ENCODE peak calls at places on chromosomes 4 and X, in five cellular contexts. U is cardiac muscle cell, F is DND-41, H is AG04449, Q is A673. V is an unnamed sample.

GRCh38 chr4:184344899-184345572 is 127.4 kb upstream of the ENPP6 start:
- DNase-seq in Q (no peak), U (no peak), F (no peak), H (no peak), V (no peak)

GRCh38 chr4:66972087-66972486 is 573.2 kb downstream of the CENPC start:
- DNase-seq in U (no peak), Q (no peak), H (no peak), F (no peak), V (no peak)

GRCh38 chr4:134027931-134028330 is 173.7 kb downstream of the PABPC4L start:
- DNase-seq in U (peak; percentile 89), Q (peak; percentile 14), F (no peak), H (no peak), V (peak; percentile 96)

GRCh38 chrX:33273521-33273920 is 62.2 kb upstream of the DMD start:
- DNase-seq in H (no peak), F (no peak), U (no peak), Q (no peak), V (no peak)

GRCh38 chr4:173130671-173131070 is 37.9 kb upstream of the GALNT7 start:
- DNase-seq in H (no peak), Q (no peak), U (no peak), F (no peak), V (no peak)

GRCh38 chr4:37073226-37073840 is 171.2 kb upstream of the NWD2 start:
- DNase-seq in Q (peak; percentile 0), F (peak; percentile 33), H (no peak), U (no peak), V (no peak)

GRCh38 chrX:123215397-123216089 is 31.5 kb downstream of the GRIA3 start:
- DNase-seq in Q (peak; percentile 4), U (no peak), F (no peak), H (no peak), V (no peak)

GRCh38 chr4:11814758-11815157 is 386.1 kb upstream of the HS3ST1 start:
- DNase-seq in U (peak; percentile 86), Q (no peak), F (no peak), H (no peak), V (no peak)

GRCh38 chr4:31234494-31234893 is 514.3 kb downstream of the PCDH7 start:
- DNase-seq in Q (no peak), F (no peak), H (no peak), U (no peak), V (no peak)

GRCh38 chr4:88335092-88335665 is 43.5 kb upstream of the HERC6 start:
- DNase-seq in Q (no peak), U (peak; percentile 9), H (no peak), F (no peak), V (no peak)

GRCh38 chr4:162645381-162645780 is 481.6 kb upstream of the FSTL5 start:
- DNase-seq in Q (no peak), F (no peak), H (no peak), U (peak; percentile 41), V (peak; percentile 2)

GRCh38 chr4:81427605-81427922 is 44.1 kb downstream of the RASGEF1B start:
- DNase-seq in Q (no peak), H (no peak), F (no peak), U (peak; percentile 9), V (no peak)

GRCh38 chr4:123547167-123547817 is 150.7 kb downstream of the SPRY1 start:
- DNase-seq in U (no peak), F (no peak), H (no peak), Q (no peak), V (no peak)

GRCh38 chr4:7973545-7973981 is 33.9 kb upstream of the AFAP1 start:
- DNase-seq in Q (no peak), F (no peak), H (no peak), U (peak; percentile 52), V (peak; percentile 46)

GRCh38 chr4:62256469-62256868 is 1056.3 kb downstream of the ADGRL3 start:
- DNase-seq in F (no peak), U (no peak), Q (no peak), H (no peak), V (no peak)

GRCh38 chrX:103687073-103687695 is 685 bp upstream of the MORF4L2 start:
- DNase-seq in U (peak; percentile 88), H (peak; percentile 29), F (peak; percentile 84), Q (peak; percentile 82), V (no peak)

GRCh38 chr4:55941881-55942280 is 6.9 kb upstream of the CEP135 start:
- DNase-seq in Q (no peak), U (no peak), H (no peak), F (no peak), V (no peak)

GRCh38 chr4:146643812-146644401 is 5.2 kb downstream of the POU4F2 start:
- DNase-seq in F (no peak), H (no peak), Q (peak; percentile 48), U (peak; percentile 49), V (no peak)

GRCh38 chr4:137608085-137608484 is 75.8 kb upstream of the PCDH18 start:
- DNase-seq in U (no peak), F (no peak), H (no peak), Q (no peak), V (no peak)

GRCh38 chr4:78168029-78168428 is 110.9 kb downstream of the FRAS1 start:
- DNase-seq in U (no peak), Q (no peak), F (no peak), H (no peak), V (no peak)

GRCh38 chr4:183098080-183098722 is 856 bp upstream of the WWC2 start:
- DNase-seq in Q (no peak), F (no peak), H (no peak), U (peak; percentile 81), V (no peak)

GRCh38 chr4:110371016-110371795 is 104.7 kb upstream of the ENPEP start:
- DNase-seq in H (no peak), F (no peak), U (no peak), Q (peak; percentile 32), V (peak; percentile 96)

GRCh38 chr4:165524532-165525190 is 145.9 kb downstream of the CPE start:
- DNase-seq in Q (no peak), F (no peak), U (peak; percentile 97), H (no peak), V (no peak)

GRCh38 chr4:31045724-31046318 is 325.7 kb downstream of the PCDH7 start:
- DNase-seq in Q (peak; percentile 50), H (no peak), F (no peak), U (peak; percentile 33), V (no peak)

GRCh38 chr4:40918330-40918729 is 168.6 kb downstream of the NSUN7 start:
- DNase-seq in U (peak; percentile 92), Q (peak; percentile 92), F (no peak), H (peak; percentile 56), V (no peak)

GRCh38 chr4:139763668-139764067 is 98.0 kb downstream of the MGST2 start:
- DNase-seq in F (no peak), U (no peak), H (no peak), Q (peak; percentile 20), V (no peak)

GRCh38 chrX:8629871-8630270 is 102.1 kb downstream of the ANOS1 start:
- DNase-seq in Q (no peak), U (peak; percentile 48), H (no peak), F (no peak), V (no peak)

GRCh38 chrX:7698248-7698647 is 144.7 kb upstream of the VCX start:
- DNase-seq in Q (no peak), U (no peak), H (no peak), F (no peak), V (no peak)

GRCh38 chrX:8043121-8043520 is 115.9 kb upstream of the PNPLA4 start:
- DNase-seq in U (no peak), Q (no peak), H (no peak), F (no peak), V (no peak)

GRCh38 chr4:177484613-177485021 is 42.4 kb upstream of the AGA start:
- DNase-seq in F (no peak), H (peak; percentile 67), U (peak; percentile 85), Q (no peak), V (peak; percentile 99)

GRCh38 chr4:125321709-125322362 is 7.1 kb downstream of the FAT4 start:
- DNase-seq in Q (peak; percentile 76), H (no peak), U (peak; percentile 58), F (no peak), V (no peak)

GRCh38 chr4:127309360-127310095 is 323.2 kb upstream of the INTU start:
- DNase-seq in F (no peak), U (no peak), Q (peak; percentile 2), H (no peak), V (peak; percentile 19)

GRCh38 chr4:25842229-25842840 is 20.5 kb downstream of the SEL1L3 start:
- DNase-seq in U (no peak), F (no peak), H (no peak), Q (no peak), V (no peak)

DNA sequence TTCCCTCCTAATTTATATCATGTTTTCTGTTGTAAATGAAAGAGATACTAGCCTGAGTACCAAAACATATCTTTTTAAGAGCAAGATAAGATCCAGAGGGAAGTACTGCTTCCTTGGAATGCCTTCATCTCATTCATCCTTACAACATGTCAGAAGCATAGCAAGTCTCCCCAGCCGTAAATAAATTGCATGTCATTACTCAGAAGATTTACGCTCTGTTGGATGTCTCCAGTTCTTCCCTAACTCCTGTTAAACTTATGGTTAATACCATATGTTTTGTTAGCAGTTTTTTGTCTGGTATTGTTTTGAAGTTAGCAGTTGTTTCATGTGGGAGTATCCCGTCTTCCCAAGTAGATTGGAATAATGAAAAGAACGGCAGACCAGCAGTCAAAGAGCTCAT is 7.5 kb upstream of the GPC3 start:
- DNase-seq in Q (no peak), H (no peak), F (no peak), U (no peak), V (no peak)
- H3K4me3 ChIP-seq in Q (no peak overlapping the region), H (no peak overlapping the region), F (no peak overlapping the region), U (no peak overlapping the region), V (no peak overlapping the region)

DNA sequence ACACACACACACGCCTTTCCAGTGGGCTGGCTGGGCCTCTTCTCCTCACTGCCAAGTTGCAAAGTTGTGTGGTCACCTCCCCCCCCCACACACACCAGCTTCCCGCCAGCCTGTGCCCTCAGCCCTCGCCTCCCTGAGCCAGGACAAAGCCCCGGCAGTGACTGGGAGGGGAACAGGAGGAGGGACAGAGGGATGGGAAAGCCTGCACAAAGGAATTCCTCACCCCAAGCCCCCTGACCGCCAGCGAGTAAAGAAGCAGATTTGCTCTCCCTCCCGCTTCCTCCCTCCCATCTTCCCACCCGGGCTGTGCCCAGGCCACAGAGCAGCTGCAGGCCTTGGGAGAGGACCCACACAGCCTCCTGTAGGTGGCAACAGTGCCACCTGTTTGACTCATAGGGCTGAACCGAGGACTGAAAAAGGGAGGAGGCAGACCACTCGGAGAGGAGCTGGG is at the start of gene GDPD2:
- DNase-seq in U (peak; percentile 48), H (no peak), F (no peak), Q (no peak), V (no peak)
- TF ChIP-seq CTCF in U (no peak), H (no peak), F (peak; percentile 47), Q (peak; percentile 19), V (peak; percentile 48)

GRCh38 chrX:153925387-153925738 is 701 bp downstream of the ARHGAP4 start:
- DNase-seq in F (no peak), U (no peak), Q (no peak), H (no peak), V (no peak)

GRCh38 chrX:153922932-153923857 is 2.9 kb downstream of the ARHGAP4 start:
- DNase-seq in F (no peak), Q (no peak), H (no peak), U (peak; percentile 75), V (no peak)

GRCh38 chrX:153922286-153922573 is 3.8 kb downstream of the ARHGAP4 start:
- DNase-seq in F (no peak), U (no peak), H (no peak), Q (no peak), V (no peak)

GRCh38 chrX:153925739-153926593 is at the start of gene ARHGAP4:
- DNase-seq in F (peak; percentile 72), U (no peak), H (no peak), Q (no peak), V (no peak)

GRCh38 chrX:153924149-153924861 is 1.8 kb downstream of the ARHGAP4 start:
- DNase-seq in H (no peak), Q (peak; percentile 81), U (peak; percentile 64), F (peak; percentile 66), V (no peak)
- H3K4me3 ChIP-seq in H (no peak overlapping the region), Q (peak overlapping the region; percentile 28), U (no peak overlapping the region), F (peak overlapping the region; percentile 85), V (no peak overlapping the region)

GRCh38 chrX:135632353-135632752 is 81.1 kb upstream of the CT45A1 start:
- DNase-seq in U (no peak), H (no peak), Q (no peak), F (no peak), V (no peak)
- TF ChIP-seq CTCF in U (no peak), H (no peak), Q (no peak), F (no peak), V (no peak)